ENCODE peak calls at places on chromosomes 5 and 9, in four cellular contexts. K is WERI-Rb-1, P is right atrium auricular region, C is A549. B is an unnamed sample. For H3K9me3, the result is how much of the 10 kb centered on the place peaks cover.

GRCh38 chr5:68653471-68653870 is 437.9 kb downstream of the PIK3R1 start:
- DNase-seq in K (no peak), P (no peak), C (no peak), B (no peak)

GRCh38 chr9:132201139-132201538 is 39.3 kb downstream of the NTNG2 start:
- DNase-seq in K (no peak), P (no peak), C (no peak), B (no peak)

GRCh38 chr5:80920333-80920732 is 39.8 kb upstream of the RASGRF2 start:
- DNase-seq in K (no peak), P (no peak), C (no peak), B (no peak)

GRCh38 chr5:2168601-2169416 is 286.1 kb upstream of the IRX4 start:
- DNase-seq in K (no peak), P (no peak), C (no peak), B (no peak)

GRCh38 chr9:92954078-92954861 is 6.9 kb downstream of the FGD3 start:
- DNase-seq in K (no peak), P (peak), C (no peak), B (peak)

GRCh38 chr9:137396227-137396626 is 26.7 kb downstream of the EXD3 start:
- DNase-seq in K (no peak), P (no peak), C (peak), B (no peak)

GRCh38 chr9:105656131-105656921 is 5.9 kb upstream of the TAL2 start:
- DNase-seq in K (peak), P (no peak), C (peak), B (no peak)

GRCh38 chr9:134965421-134965820 is 47.7 kb upstream of the FCN1 start:
- DNase-seq in K (peak), P (no peak), C (no peak), B (no peak)

GRCh38 chr5:38776494-38776893 is 69.3 kb upstream of the OSMR start:
- DNase-seq in K (no peak), P (no peak), C (no peak), B (no peak)

GRCh38 chr9:133518193-133518592 is 6.6 kb downstream of the MYMK start:
- DNase-seq in K (no peak), P (no peak), C (no peak), B (no peak)

GRCh38 chr5:120152472-120152871 is 311.6 kb upstream of the PRR16 start:
- DNase-seq in K (no peak), P (no peak), C (no peak), B (no peak)

GRCh38 chr9:88300556-88300955 is 87.7 kb upstream of the SPIN1 start:
- DNase-seq in K (no peak), P (no peak), C (no peak), B (no peak)

GRCh38 chr5:97022898-97023297 is 87.0 kb downstream of the LNPEP start:
- DNase-seq in K (no peak), P (no peak), C (no peak), B (no peak)

GRCh38 chr5:136134653-136135052 is 2.0 kb downstream of the SMAD5 start:
- DNase-seq in K (no peak), P (no peak), C (no peak), B (no peak)

GRCh38 chr9:131473198-131473885 is 29.4 kb upstream of the POMT1 start:
- DNase-seq in K (no peak), P (no peak), C (no peak), B (no peak)

GRCh38 chr9:92327283-92327850 is 1.6 kb downstream of the CENPP start:
- DNase-seq in K (no peak), P (no peak), C (no peak), B (no peak)

GRCh38 chr5:153884266-153884957 is 154.3 kb downstream of the FAM114A2 start:
- DNase-seq in K (no peak), P (no peak), C (no peak), B (no peak)

GRCh38 chr5:59887274-59887673 is 6.3 kb downstream of the PDE4D start:
- DNase-seq in K (no peak), P (no peak), C (no peak), B (no peak)

GRCh38 chr5:42840279-42840678 is 28.6 kb upstream of the SELENOP start:
- DNase-seq in K (no peak), P (no peak), C (no peak), B (no peak)

GRCh38 chr5:159034083-159034824 is 65.5 kb downstream of the EBF1 start:
- DNase-seq in K (no peak), P (no peak), C (no peak), B (no peak)

GRCh38 chr5:92777421-92777820 is 803.6 kb downstream of the NR2F1-AS1 start:
- DNase-seq in K (no peak), P (no peak), C (no peak), B (no peak)

GRCh38 chr5:150358261-150359095 is 981 bp downstream of the TCOF1 start:
- DNase-seq in K (no peak), P (no peak), C (no peak), B (no peak)

GRCh38 chr5:81233080-81233634 is at the start of gene CKMT2:
- DNase-seq in K (peak), P (peak), C (no peak), B (no peak)

GRCh38 chr5:24742334-24742733 is 97.6 kb upstream of the CDH10 start:
- DNase-seq in K (no peak), P (no peak), C (no peak), B (no peak)

GRCh38 chr5:140251527-140251973 is 51.4 kb downstream of the PFDN1 start:
- DNase-seq in K (no peak), P (no peak), C (peak), B (peak)

GRCh38 chr9:132301521-132301920 is 53.3 kb downstream of the SETX start:
- DNase-seq in K (no peak), P (no peak), C (no peak), B (no peak)

GRCh38 chr9:3348169-3348568 is 177.6 kb downstream of the RFX3 start:
- DNase-seq in K (no peak), P (no peak), C (no peak), B (no peak)
- H3K9me3 ChIP-seq in K (under half), P (under half), C (under half), B (under half)

DNA sequence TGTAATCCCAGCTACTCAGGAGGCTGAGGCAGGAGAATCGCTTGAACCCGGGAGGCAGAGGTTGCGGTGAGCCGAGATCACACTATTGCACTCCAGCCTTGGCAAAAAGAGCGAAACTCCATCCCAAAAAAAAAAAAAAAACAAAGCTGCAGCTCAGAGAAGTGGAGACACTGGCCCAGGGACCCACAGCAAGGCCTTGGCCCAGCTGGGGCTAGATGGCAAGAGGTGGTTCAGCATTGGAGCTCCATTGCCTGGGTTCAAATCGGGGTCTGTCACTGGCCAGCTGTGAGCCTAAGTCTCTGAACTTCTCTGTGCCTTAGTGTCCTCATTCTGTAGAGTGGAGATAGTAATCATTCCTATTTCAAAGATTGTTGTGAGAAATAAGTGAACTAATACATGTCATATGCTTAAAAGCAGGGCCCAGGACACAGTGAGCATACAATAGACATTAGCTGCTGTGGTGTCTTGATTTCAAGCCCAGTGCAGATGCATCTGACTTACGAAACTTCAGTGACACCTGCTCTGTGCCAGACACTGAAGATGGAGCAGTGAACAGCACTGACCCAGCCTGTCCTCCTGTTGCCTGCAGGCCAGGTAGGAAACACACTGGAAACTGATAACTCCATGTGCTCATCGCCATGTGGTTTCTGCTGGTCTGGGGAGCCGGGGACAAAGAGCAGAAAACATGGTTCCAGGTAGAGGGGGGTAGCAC is 127.7 kb downstream of the C9orf50 start:
- DNase-seq in K (no peak), P (no peak), C (no peak), B (no peak)
- H3K9me3 ChIP-seq in K (under half), P (under half), C (under half), B (under half)

DNA sequence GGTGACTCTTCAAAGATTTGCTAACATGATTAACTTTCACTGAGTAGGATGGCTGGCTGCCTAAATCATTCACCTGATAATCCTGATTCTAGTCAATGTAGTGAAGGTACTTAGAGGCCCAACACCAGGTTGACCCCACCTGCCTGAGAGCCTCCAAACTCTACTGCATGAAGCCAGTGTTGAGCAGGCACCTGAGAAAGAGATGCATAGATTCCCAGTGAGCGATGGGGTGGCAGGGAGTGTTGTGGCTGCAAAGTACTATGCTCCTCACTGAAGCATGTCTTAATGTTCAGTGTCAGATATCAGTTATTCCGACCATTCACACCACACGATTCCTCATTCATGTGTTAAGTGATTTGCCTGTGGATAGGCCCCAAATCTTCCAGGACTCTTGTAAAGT is 804.4 kb downstream of the TLE4 start:
- DNase-seq in K (no peak), P (no peak), C (no peak), B (no peak)
- H3K9me3 ChIP-seq in K (under half), P (under half), C (under half), B (under half)

DNA sequence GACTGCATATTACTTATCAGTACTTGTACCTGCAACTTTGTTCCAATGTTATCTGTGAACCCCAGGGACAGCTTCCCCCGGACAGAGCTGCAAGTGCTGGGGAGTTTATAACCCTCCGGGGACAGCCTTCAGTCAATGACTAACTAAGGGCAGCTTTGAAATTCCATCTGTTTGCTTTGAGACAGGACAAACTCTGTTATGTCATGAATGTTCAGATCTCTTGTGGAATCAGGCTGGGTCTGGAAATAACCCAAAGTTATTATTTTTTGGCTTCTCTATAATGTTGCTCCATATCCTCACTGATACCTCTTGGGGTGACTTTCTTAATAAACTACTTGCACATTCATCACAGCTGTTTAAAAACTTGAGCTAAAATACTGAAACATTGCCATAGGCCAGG is 617.5 kb upstream of the TLE4 start:
- DNase-seq in K (no peak), P (no peak), C (no peak), B (no peak)
- H3K9me3 ChIP-seq in K (under half), P (under half), C (under half), B (under half)

GRCh38 chr9:118538981-118539380 is 830.3 kb downstream of the BRINP1 start:
- DNase-seq in K (no peak), P (no peak), C (no peak), B (no peak)
- H3K9me3 ChIP-seq in K (under half), P (under half), C (under half), B (under half)

GRCh38 chr9:76691761-76692313 is 72.4 kb upstream of the PCA3 start:
- DNase-seq in K (peak), P (no peak), C (no peak), B (no peak)
- H3K9me3 ChIP-seq in K (under half), P (under half), C (under half), B (under half)

DNA sequence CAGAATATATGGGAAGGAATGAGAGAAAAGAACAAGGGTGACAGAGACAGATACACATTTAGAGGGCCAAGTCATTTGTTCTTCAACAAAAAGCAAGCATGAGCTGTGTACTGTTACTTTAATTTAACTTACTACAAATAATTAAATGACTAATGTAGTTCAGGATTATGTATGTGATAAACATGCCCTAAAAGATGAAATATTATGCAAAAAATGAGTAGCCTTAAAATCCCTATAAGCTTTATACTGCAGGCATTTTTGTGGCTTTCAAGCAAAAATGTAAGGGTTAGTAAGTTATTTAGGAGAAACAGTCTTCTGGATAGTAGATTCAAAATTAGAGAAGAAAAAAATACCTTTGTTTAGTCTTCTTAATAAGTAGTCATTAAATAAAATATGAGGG is 431.2 kb downstream of the CSNK1G3 start:
- DNase-seq in K (no peak), P (no peak), C (no peak), B (no peak)
- H3K9me3 ChIP-seq in K (under half), P (under half), C (under half), B (under half)

GRCh38 chr9:76077537-76077936 is 187.1 kb downstream of the PCSK5 start:
- DNase-seq in K (no peak), P (no peak), C (no peak), B (no peak)
- H3K9me3 ChIP-seq in K (under half), P (under half), C (under half), B (under half)